ENCODE peak calls at places on chromosomes 1 and 21, in ten cellular contexts. P, G, J, M, V, Y, I, Q, F and O are unnamed samples.

GRCh38 chr1:61477301-61477700 is 247.6 kb downstream of the TM2D1 start:
- DNase-seq in P (no peak), G (no peak), J (no peak), M (no peak), V (no peak), Y (no peak), I (no peak), Q (no peak), F (no peak), O (no peak)

GRCh38 chr1:180167021-180167701 is 12.5 kb downstream of the QSOX1 start:
- DNase-seq in P (no peak), G (no peak), J (no peak), M (no peak), V (no peak), Y (no peak), I (no peak), Q (no peak), F (no peak), O (peak)

GRCh38 chr1:237012789-237013383 is 8.6 kb upstream of the MT1HL1 start:
- DNase-seq in P (peak), G (peak), J (no peak), M (no peak), V (no peak), Y (peak), I (no peak), Q (no peak), F (peak), O (peak)

GRCh38 chr1:183920651-183921050 is 115.7 kb downstream of the RGL1 start:
- DNase-seq in P (no peak), G (no peak), J (no peak), M (no peak), V (no peak), Y (no peak), I (no peak), Q (no peak), F (no peak), O (no peak)

GRCh38 chr1:59046730-59047157 is 250.2 kb upstream of the FGGY start:
- DNase-seq in P (no peak), G (no peak), J (no peak), M (no peak), V (no peak), Y (peak), I (peak), Q (no peak), F (no peak), O (no peak)

GRCh38 chr21:14403681-14404318 is 20.9 kb upstream of the HSPA13 start:
- DNase-seq in P (no peak), G (no peak), J (no peak), M (no peak), V (peak), Y (peak), I (peak), Q (peak), F (no peak), O (no peak)

GRCh38 chr1:96374076-96374762 is 347.4 kb upstream of the PTBP2 start:
- DNase-seq in P (no peak), G (no peak), J (no peak), M (no peak), V (no peak), Y (peak), I (peak), Q (no peak), F (no peak), O (no peak)

GRCh38 chr1:193322218-193322617 is 135.8 kb upstream of the B3GALT2 start:
- DNase-seq in P (no peak), G (no peak), J (no peak), M (no peak), V (peak), Y (peak), I (peak), Q (peak), F (no peak), O (peak)

GRCh38 chr21:14520535-14520934 is 25.6 kb downstream of the SAMSN1 start:
- DNase-seq in P (no peak), G (no peak), J (no peak), M (no peak), V (no peak), Y (no peak), I (no peak), Q (no peak), F (no peak), O (no peak)

GRCh38 chr1:15765495-15766194 is 7.0 kb downstream of the FBLIM1 start:
- DNase-seq in P (no peak), G (no peak), J (no peak), M (no peak), V (no peak), Y (peak), I (peak), Q (peak), F (peak), O (no peak)

GRCh38 chr1:181423301-181423918 is 59.9 kb upstream of the CACNA1E start:
- DNase-seq in P (peak), G (no peak), J (peak), M (no peak), V (no peak), Y (peak), I (peak), Q (peak), F (no peak), O (peak)

GRCh38 chr1:39672551-39672947 is 642 bp upstream of the NT5C1A start:
- DNase-seq in P (no peak), G (peak), J (no peak), M (no peak), V (no peak), Y (no peak), I (no peak), Q (no peak), F (no peak), O (no peak)

GRCh38 chr1:164683235-164683634 is 124.3 kb downstream of the PBX1 start:
- DNase-seq in P (no peak), G (no peak), J (no peak), M (no peak), V (no peak), Y (no peak), I (no peak), Q (no peak), F (no peak), O (no peak)

GRCh38 chr1:5943373-5944068 is 48.7 kb downstream of the NPHP4 start:
- DNase-seq in P (no peak), G (no peak), J (no peak), M (no peak), V (no peak), Y (no peak), I (no peak), Q (no peak), F (peak), O (no peak)

GRCh38 chr1:9066945-9067807 is 2.3 kb downstream of the SLC2A5 start:
- DNase-seq in P (peak), G (no peak), J (peak), M (peak), V (peak), Y (peak), I (peak), Q (peak), F (peak), O (no peak)

GRCh38 chr1:36389960-36390359 is 4.2 kb upstream of the STK40 start:
- DNase-seq in P (no peak), G (no peak), J (no peak), M (no peak), V (no peak), Y (no peak), I (no peak), Q (no peak), F (no peak), O (no peak)

GRCh38 chr1:92484472-92485373 is 2.0 kb downstream of the GFI1 start:
- DNase-seq in P (peak), G (peak), J (peak), M (peak), V (no peak), Y (peak), I (no peak), Q (no peak), F (no peak), O (no peak)

GRCh38 chr1:19484793-19485361 is 462 bp downstream of the CAPZB start:
- DNase-seq in P (no peak), G (no peak), J (no peak), M (no peak), V (no peak), Y (no peak), I (no peak), Q (no peak), F (peak), O (no peak)

GRCh38 chr21:43988506-43989230 is 23.4 kb upstream of the TRAPPC10 start:
- DNase-seq in P (no peak), G (peak), J (no peak), M (peak), V (no peak), Y (no peak), I (no peak), Q (no peak), F (no peak), O (no peak)

GRCh38 chr1:7390604-7391000 is 380.5 kb upstream of the VAMP3 start:
- DNase-seq in P (peak), G (peak), J (no peak), M (no peak), V (no peak), Y (no peak), I (no peak), Q (no peak), F (peak), O (no peak)

GRCh38 chr1:7389786-7390603 is 381.1 kb upstream of the VAMP3 start:
- DNase-seq in P (peak), G (peak), J (no peak), M (no peak), V (no peak), Y (no peak), I (no peak), Q (no peak), F (peak), O (no peak)

GRCh38 chr1:7388488-7389185 is 382.5 kb upstream of the VAMP3 start:
- DNase-seq in P (peak), G (peak), J (no peak), M (no peak), V (no peak), Y (peak), I (peak), Q (peak), F (peak), O (no peak)

GRCh38 chr1:7388141-7388487 is 383.0 kb upstream of the VAMP3 start:
- DNase-seq in P (peak), G (peak), J (no peak), M (no peak), V (no peak), Y (no peak), I (no peak), Q (no peak), F (peak), O (no peak)

GRCh38 chr1:7389201-7389785 is 381.8 kb upstream of the VAMP3 start:
- DNase-seq in P (peak), G (peak), J (no peak), M (no peak), V (no peak), Y (peak), I (peak), Q (peak), F (peak), O (no peak)
- TF ChIP-seq CTCF in P (no peak), G (no peak), J (no peak), M (no peak), V (no peak), Y (peak), I (no peak), Q (no peak), F (no peak), O (peak)

GRCh38 chr1:225888289-225888897 is 553 bp downstream of the LEFTY1 start:
- DNase-seq in P (no peak), G (no peak), J (no peak), M (peak), V (no peak), Y (no peak), I (no peak), Q (no peak), F (no peak), O (no peak)

GRCh38 chr1:225889743-225890142 is 797 bp upstream of the LEFTY1 start:
- DNase-seq in P (no peak), G (no peak), J (no peak), M (no peak), V (no peak), Y (no peak), I (no peak), Q (no peak), F (no peak), O (no peak)

GRCh38 chr1:225887030-225887314 is 2.0 kb downstream of the LEFTY1 start:
- DNase-seq in P (no peak), G (no peak), J (no peak), M (no peak), V (no peak), Y (no peak), I (no peak), Q (no peak), F (no peak), O (no peak)

GRCh38 chr1:225890346-225891228 is 1.6 kb upstream of the LEFTY1 start:
- DNase-seq in P (no peak), G (no peak), J (peak), M (peak), V (no peak), Y (peak), I (no peak), Q (peak), F (no peak), O (no peak)

DNA sequence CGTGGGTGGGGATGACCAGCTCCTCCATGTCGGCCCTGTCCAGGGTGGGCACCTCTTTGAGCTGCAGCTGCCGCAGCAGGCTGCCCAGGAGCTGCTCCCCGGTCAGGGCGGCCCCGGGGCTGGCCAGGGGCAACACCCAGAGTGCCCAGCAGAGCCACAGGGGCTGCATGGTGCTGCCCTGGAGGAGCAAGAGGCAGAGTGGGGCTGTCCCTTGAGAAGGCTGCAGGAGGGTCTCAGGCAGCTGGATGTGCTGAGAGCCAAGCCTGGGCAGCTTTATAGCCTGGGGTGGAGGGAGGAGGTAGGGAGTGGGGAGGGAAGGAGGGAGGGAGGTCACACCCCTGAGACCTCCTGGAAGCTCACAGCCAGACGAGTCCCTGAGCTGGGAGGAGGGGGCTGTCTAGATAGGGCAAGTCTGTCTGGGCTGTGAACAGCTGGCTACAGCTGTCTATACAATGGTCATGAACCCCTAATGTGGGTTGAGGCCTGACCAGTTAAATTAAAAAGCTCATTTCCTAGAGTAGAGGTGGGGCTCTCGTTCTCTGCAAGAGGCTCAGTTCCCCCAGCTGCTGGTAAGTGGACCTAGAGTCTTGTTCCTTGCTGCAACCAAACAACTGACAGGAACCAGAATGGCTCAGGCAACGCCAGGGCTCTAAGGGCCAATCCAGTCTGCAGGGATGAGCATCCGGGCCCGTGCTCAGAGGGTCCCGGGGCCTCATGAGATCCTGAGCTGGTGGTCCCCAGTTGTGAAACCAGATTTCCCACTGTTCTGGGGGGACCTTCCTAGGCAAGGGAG is at the start of gene LEFTY1:
- DNase-seq in P (no peak), G (peak), J (no peak), M (peak), V (no peak), Y (peak), I (no peak), Q (no peak), F (no peak), O (no peak)
- H3K4me3 ChIP-seq in P (no peak), G (no peak), J (no peak), M (no peak), V (no peak), Y (no peak), I (no peak), Q (no peak), F (no peak), O (no peak)

DNA sequence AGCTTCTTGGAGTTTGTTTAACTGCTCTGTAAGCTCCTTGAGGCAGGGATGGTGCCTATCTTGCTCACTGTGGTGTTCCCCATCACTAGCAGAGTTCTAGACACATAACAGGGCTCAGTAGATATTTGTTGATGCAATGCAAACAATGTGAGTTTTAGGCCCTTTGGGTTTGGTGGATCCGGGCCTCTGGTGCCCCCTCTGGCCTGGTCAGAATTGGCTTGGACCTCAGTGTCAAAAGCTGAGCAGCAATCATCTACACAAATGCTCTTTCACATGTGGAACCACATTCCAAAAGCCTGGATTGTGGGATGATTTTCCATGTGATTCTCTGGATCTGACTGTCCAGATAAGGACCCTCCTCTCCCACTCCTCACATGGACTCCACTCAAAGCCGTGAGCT is 53.4 kb upstream of the BCAR3 start:
- DNase-seq in P (no peak), G (no peak), J (no peak), M (no peak), V (no peak), Y (no peak), I (no peak), Q (peak), F (no peak), O (no peak)
- TF ChIP-seq CTCF in P (peak), G (no peak), J (peak), M (no peak), V (peak), Y (peak), I (peak), Q (peak), F (no peak), O (peak)

GRCh38 chr1:89843279-89844121 is 22.7 kb downstream of the LRRC8D start:
- DNase-seq in P (peak), G (peak), J (peak), M (peak), V (no peak), Y (peak), I (peak), Q (peak), F (peak), O (no peak)

GRCh38 chr1:89842547-89843278 is 21.9 kb downstream of the LRRC8D start:
- DNase-seq in P (no peak), G (no peak), J (no peak), M (no peak), V (no peak), Y (peak), I (peak), Q (peak), F (no peak), O (no peak)

GRCh38 chr1:89847191-89847729 is 26.4 kb downstream of the LRRC8D start:
- DNase-seq in P (no peak), G (no peak), J (no peak), M (no peak), V (no peak), Y (no peak), I (no peak), Q (no peak), F (no peak), O (no peak)

GRCh38 chr1:89844236-89844807 is 23.5 kb downstream of the LRRC8D start:
- DNase-seq in P (no peak), G (no peak), J (no peak), M (no peak), V (no peak), Y (peak), I (peak), Q (no peak), F (no peak), O (no peak)

DNA sequence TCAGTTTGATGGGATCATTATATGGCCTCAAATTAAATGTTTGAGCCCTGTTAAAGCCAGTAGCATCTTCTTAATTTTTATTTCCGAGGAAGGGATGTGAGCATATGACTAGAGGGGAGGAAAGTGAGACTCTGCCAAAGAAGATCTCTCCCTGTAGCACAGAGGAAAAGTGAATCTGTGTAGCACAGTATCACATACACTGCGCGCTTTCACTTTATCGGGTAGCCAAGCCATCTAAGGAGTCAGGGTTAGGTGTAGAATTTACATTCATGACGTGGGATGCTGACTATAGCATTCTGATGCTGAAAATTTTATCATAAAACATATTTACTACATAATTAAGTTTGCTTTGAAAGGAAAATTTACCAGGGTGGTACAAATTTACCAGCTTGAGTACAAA is 24.0 kb downstream of the LRRC8D start:
- DNase-seq in P (no peak), G (no peak), J (no peak), M (no peak), V (no peak), Y (no peak), I (no peak), Q (no peak), F (no peak), O (no peak)
- H3K4me3 ChIP-seq in P (peak), G (no peak), J (no peak), M (no peak), V (peak), Y (no peak), I (no peak), Q (no peak), F (no peak), O (no peak)

DNA sequence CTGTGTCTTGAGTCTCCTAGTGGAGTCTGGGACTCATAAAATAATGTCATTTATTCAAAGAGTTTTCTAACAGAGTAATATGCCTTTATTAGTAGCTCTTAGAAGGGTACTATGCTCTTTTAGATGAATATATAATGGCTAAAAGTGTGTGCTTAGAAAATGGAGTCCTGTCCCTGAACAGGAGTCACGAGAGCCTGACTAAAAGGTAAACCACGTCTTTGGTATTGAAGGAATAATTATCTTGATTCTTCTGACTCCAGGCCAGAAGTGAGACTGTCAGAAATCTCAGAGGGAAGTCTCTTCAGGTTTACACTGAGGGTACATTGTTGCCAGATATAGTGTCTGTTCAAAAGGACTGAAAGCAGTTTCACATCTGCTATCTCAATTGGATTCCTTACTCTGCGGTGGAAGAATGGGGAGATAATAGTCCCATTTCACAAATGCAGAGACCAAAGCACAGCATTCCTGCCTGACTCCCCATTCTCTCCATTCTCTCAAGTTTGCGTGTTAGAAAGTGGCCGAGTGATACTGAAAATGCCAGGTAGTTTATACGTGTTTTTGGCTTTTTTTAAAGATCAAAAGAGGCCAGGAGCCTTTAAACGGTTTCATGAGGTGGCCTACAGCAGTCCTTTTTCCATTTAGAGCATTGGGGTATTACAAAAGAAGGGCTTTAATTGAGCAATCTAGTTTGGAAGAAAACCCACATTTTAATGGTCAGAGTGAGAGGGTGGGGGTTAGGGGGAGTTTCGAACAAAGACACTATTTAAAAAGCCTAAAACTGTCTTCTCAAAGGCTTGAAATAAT is 176.6 kb downstream of the VPS13D start:
- DNase-seq in P (no peak), G (no peak), J (no peak), M (no peak), V (no peak), Y (peak), I (peak), Q (peak), F (no peak), O (no peak)
- TF ChIP-seq CTCF in P (no peak), G (no peak), J (no peak), M (no peak), V (no peak), Y (no peak), I (no peak), Q (no peak), F (no peak), O (no peak)

DNA sequence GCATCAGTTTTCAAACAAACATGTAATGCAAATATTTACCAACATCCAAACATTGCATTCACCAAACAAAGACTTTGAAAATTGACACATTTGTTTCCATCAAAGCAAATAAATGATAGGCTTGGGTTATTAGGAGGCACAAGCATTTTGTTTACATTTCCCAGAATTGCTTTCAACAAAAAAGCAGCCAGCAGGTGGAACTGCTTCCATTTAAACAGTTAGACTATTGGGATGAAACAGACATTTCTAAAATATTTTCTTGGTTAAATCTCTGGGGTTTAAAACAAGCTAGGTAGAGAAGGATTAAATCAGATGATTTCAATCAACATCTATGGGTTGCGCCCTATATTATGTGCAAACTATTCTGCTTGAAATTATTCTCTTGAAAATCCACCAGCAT is 1.4 kb upstream of the LEMD1 start:
- DNase-seq in P (no peak), G (no peak), J (no peak), M (no peak), V (no peak), Y (no peak), I (no peak), Q (no peak), F (no peak), O (no peak)
- H3K4me3 ChIP-seq in P (no peak), G (no peak), J (no peak), M (no peak), V (no peak), Y (no peak), I (no peak), Q (no peak), F (no peak), O (no peak)